ENCODE peak calls at places on chromosomes 12 and 14, in nine cellular contexts. One of them, this sample, is unnamed.

GRCh38 chr14:61560323-61560722 is 135.0 kb upstream of the HIF1A start:
- DNase-seq in CD8-positive, alpha-beta T cell: no peak
- DNase-seq in HepG2: peak
- DNase-seq in RWPE1: no peak
- DNase-seq in fibroblast of lung: peak
- DNase-seq in kidney epithelial cell: no peak
- DNase-seq in lower lobe of right lung: no peak
- DNase-seq in MM.1S: no peak
- DNase-seq in lung: no peak
- DNase-seq in this sample: no peak

GRCh38 chr12:121810833-121811433 is 7.1 kb downstream of the SETD1B start:
- DNase-seq in RWPE1: no peak
- DNase-seq in kidney epithelial cell: no peak
- DNase-seq in lung: no peak
- DNase-seq in HepG2: no peak
- DNase-seq in fibroblast of lung: no peak
- DNase-seq in lower lobe of right lung: no peak
- DNase-seq in CD8-positive, alpha-beta T cell: no peak
- DNase-seq in MM.1S: no peak
- DNase-seq in this sample: no peak

GRCh38 chr12:111546758-111547383 is 52.2 kb downstream of the ATXN2 start:
- DNase-seq in HepG2: no peak
- DNase-seq in lower lobe of right lung: no peak
- DNase-seq in RWPE1: peak
- DNase-seq in fibroblast of lung: peak
- DNase-seq in MM.1S: no peak
- DNase-seq in lung: no peak
- DNase-seq in CD8-positive, alpha-beta T cell: no peak
- DNase-seq in kidney epithelial cell: no peak
- DNase-seq in this sample: no peak

GRCh38 chr14:89160437-89160836 is 256.6 kb downstream of the FOXN3 start:
- DNase-seq in lower lobe of right lung: no peak
- DNase-seq in RWPE1: no peak
- DNase-seq in MM.1S: no peak
- DNase-seq in lung: no peak
- DNase-seq in kidney epithelial cell: no peak
- DNase-seq in CD8-positive, alpha-beta T cell: no peak
- DNase-seq in fibroblast of lung: no peak
- DNase-seq in HepG2: peak
- DNase-seq in this sample: no peak

GRCh38 chr12:26187429-26187828 is 7.9 kb upstream of the SSPN start:
- DNase-seq in lung: no peak
- DNase-seq in HepG2: peak
- DNase-seq in fibroblast of lung: no peak
- DNase-seq in RWPE1: no peak
- DNase-seq in MM.1S: no peak
- DNase-seq in lower lobe of right lung: no peak
- DNase-seq in CD8-positive, alpha-beta T cell: no peak
- DNase-seq in kidney epithelial cell: no peak
- DNase-seq in this sample: no peak

GRCh38 chr12:12714276-12715001 is 2.7 kb upstream of the CDKN1B start:
- DNase-seq in lung: no peak
- DNase-seq in CD8-positive, alpha-beta T cell: no peak
- DNase-seq in RWPE1: no peak
- DNase-seq in lower lobe of right lung: peak
- DNase-seq in kidney epithelial cell: no peak
- DNase-seq in MM.1S: peak
- DNase-seq in fibroblast of lung: peak
- DNase-seq in HepG2: no peak
- DNase-seq in this sample: no peak

GRCh38 chr12:18655351-18655750 is 82.5 kb downstream of the PLCZ1 start:
- DNase-seq in lower lobe of right lung: no peak
- DNase-seq in MM.1S: no peak
- DNase-seq in HepG2: no peak
- DNase-seq in lung: no peak
- DNase-seq in kidney epithelial cell: no peak
- DNase-seq in CD8-positive, alpha-beta T cell: no peak
- DNase-seq in fibroblast of lung: no peak
- DNase-seq in RWPE1: no peak
- DNase-seq in this sample: no peak

GRCh38 chr12:113727651-113728061 is 238.5 kb downstream of the RBM19 start:
- DNase-seq in CD8-positive, alpha-beta T cell: no peak
- DNase-seq in lung: no peak
- DNase-seq in RWPE1: no peak
- DNase-seq in HepG2: peak
- DNase-seq in lower lobe of right lung: no peak
- DNase-seq in kidney epithelial cell: no peak
- DNase-seq in fibroblast of lung: no peak
- DNase-seq in MM.1S: no peak
- DNase-seq in this sample: no peak

GRCh38 chr14:23562822-23563472 is 4.6 kb downstream of the AP1G2 start:
- DNase-seq in CD8-positive, alpha-beta T cell: no peak
- DNase-seq in lower lobe of right lung: no peak
- DNase-seq in HepG2: peak
- DNase-seq in lung: no peak
- DNase-seq in kidney epithelial cell: no peak
- DNase-seq in fibroblast of lung: peak
- DNase-seq in RWPE1: peak
- DNase-seq in MM.1S: no peak
- DNase-seq in this sample: peak

GRCh38 chr12:6943719-6944380 is at the start of the genes C12orf57 and RNU7-1:
- DNase-seq in kidney epithelial cell: peak
- DNase-seq in MM.1S: peak
- DNase-seq in CD8-positive, alpha-beta T cell: peak
- DNase-seq in lung: peak
- DNase-seq in lower lobe of right lung: peak
- DNase-seq in HepG2: peak
- DNase-seq in fibroblast of lung: no peak
- DNase-seq in RWPE1: peak
- DNase-seq in this sample: peak

GRCh38 chr14:103129301-103130016 is 6.2 kb downstream of the TNFAIP2 start:
- DNase-seq in lower lobe of right lung: no peak
- DNase-seq in lung: no peak
- DNase-seq in fibroblast of lung: no peak
- DNase-seq in MM.1S: no peak
- DNase-seq in CD8-positive, alpha-beta T cell: no peak
- DNase-seq in kidney epithelial cell: no peak
- DNase-seq in RWPE1: peak
- DNase-seq in HepG2: no peak
- DNase-seq in this sample: no peak

GRCh38 chr12:47750916-47751470 is 7.7 kb downstream of the RAPGEF3 start:
- DNase-seq in kidney epithelial cell: no peak
- DNase-seq in MM.1S: no peak
- DNase-seq in lower lobe of right lung: no peak
- DNase-seq in fibroblast of lung: no peak
- DNase-seq in RWPE1: no peak
- DNase-seq in CD8-positive, alpha-beta T cell: no peak
- DNase-seq in HepG2: no peak
- DNase-seq in lung: no peak
- DNase-seq in this sample: no peak

GRCh38 chr14:68042591-68043210 is 223.1 kb downstream of the RAD51B start:
- DNase-seq in RWPE1: peak
- DNase-seq in kidney epithelial cell: no peak
- DNase-seq in lower lobe of right lung: no peak
- DNase-seq in CD8-positive, alpha-beta T cell: no peak
- DNase-seq in MM.1S: no peak
- DNase-seq in lung: no peak
- DNase-seq in HepG2: no peak
- DNase-seq in fibroblast of lung: peak
- DNase-seq in this sample: no peak

GRCh38 chr12:76032043-76032981 is 736 bp upstream of the PHLDA1 start:
- DNase-seq in fibroblast of lung: peak
- DNase-seq in HepG2: peak
- DNase-seq in MM.1S: peak
- DNase-seq in RWPE1: peak
- DNase-seq in lower lobe of right lung: no peak
- DNase-seq in kidney epithelial cell: no peak
- DNase-seq in lung: peak
- DNase-seq in CD8-positive, alpha-beta T cell: peak
- DNase-seq in this sample: peak

GRCh38 chr12:58566599-58566998 is 353.7 kb downstream of the LRIG3 start:
- DNase-seq in kidney epithelial cell: no peak
- DNase-seq in fibroblast of lung: peak
- DNase-seq in lung: no peak
- DNase-seq in HepG2: no peak
- DNase-seq in lower lobe of right lung: no peak
- DNase-seq in RWPE1: no peak
- DNase-seq in MM.1S: no peak
- DNase-seq in CD8-positive, alpha-beta T cell: no peak
- DNase-seq in this sample: no peak

GRCh38 chr14:91996951-91997371 is 42.9 kb downstream of the TRIP11 start:
- DNase-seq in RWPE1: peak
- DNase-seq in CD8-positive, alpha-beta T cell: no peak
- DNase-seq in lung: no peak
- DNase-seq in fibroblast of lung: peak
- DNase-seq in HepG2: peak
- DNase-seq in lower lobe of right lung: no peak
- DNase-seq in kidney epithelial cell: peak
- DNase-seq in MM.1S: peak
- DNase-seq in this sample: no peak

GRCh38 chr14:32491413-32492016 is 162.4 kb downstream of the AKAP6 start:
- DNase-seq in MM.1S: no peak
- DNase-seq in CD8-positive, alpha-beta T cell: no peak
- DNase-seq in fibroblast of lung: no peak
- DNase-seq in lower lobe of right lung: no peak
- DNase-seq in HepG2: no peak
- DNase-seq in RWPE1: no peak
- DNase-seq in kidney epithelial cell: no peak
- DNase-seq in lung: no peak
- DNase-seq in this sample: no peak

GRCh38 chr12:47409310-47409709 is 296.5 kb downstream of the RPAP3 start:
- DNase-seq in CD8-positive, alpha-beta T cell: no peak
- DNase-seq in MM.1S: no peak
- DNase-seq in fibroblast of lung: no peak
- DNase-seq in kidney epithelial cell: no peak
- DNase-seq in lower lobe of right lung: no peak
- DNase-seq in lung: no peak
- DNase-seq in HepG2: no peak
- DNase-seq in RWPE1: no peak
- DNase-seq in this sample: no peak

GRCh38 chr12:102063066-102063465 is 1.3 kb upstream of the WASHC3 start:
- DNase-seq in CD8-positive, alpha-beta T cell: no peak
- DNase-seq in kidney epithelial cell: no peak
- DNase-seq in fibroblast of lung: no peak
- DNase-seq in RWPE1: no peak
- DNase-seq in MM.1S: peak
- DNase-seq in lung: no peak
- DNase-seq in lower lobe of right lung: no peak
- DNase-seq in HepG2: peak
- DNase-seq in this sample: no peak

GRCh38 chr14:45819107-45819506 is 566.1 kb upstream of the MIS18BP1 start:
- DNase-seq in kidney epithelial cell: no peak
- DNase-seq in lung: no peak
- DNase-seq in lower lobe of right lung: no peak
- DNase-seq in CD8-positive, alpha-beta T cell: no peak
- DNase-seq in MM.1S: no peak
- DNase-seq in HepG2: no peak
- DNase-seq in fibroblast of lung: no peak
- DNase-seq in RWPE1: no peak
- DNase-seq in this sample: no peak
- TF ChIP-seq CTCF in kidney epithelial cell: no peak
- TF ChIP-seq CTCF in lung: no peak
- TF ChIP-seq CTCF in lower lobe of right lung: no peak
- TF ChIP-seq CTCF in CD8-positive, alpha-beta T cell: no peak
- TF ChIP-seq CTCF in MM.1S: no peak
- TF ChIP-seq CTCF in HepG2: no peak
- TF ChIP-seq CTCF in fibroblast of lung: no peak
- TF ChIP-seq CTCF in RWPE1: no peak
- TF ChIP-seq CTCF in this sample: no peak

GRCh38 chr12:49750027-49750977 is 8.9 kb downstream of the TMBIM6 start:
- DNase-seq in CD8-positive, alpha-beta T cell: no peak
- DNase-seq in RWPE1: peak
- DNase-seq in MM.1S: no peak
- DNase-seq in HepG2: peak
- DNase-seq in fibroblast of lung: peak
- DNase-seq in lung: no peak
- DNase-seq in lower lobe of right lung: no peak
- DNase-seq in kidney epithelial cell: peak
- DNase-seq in this sample: no peak
- TF ChIP-seq CTCF in CD8-positive, alpha-beta T cell: no peak
- TF ChIP-seq CTCF in RWPE1: no peak
- TF ChIP-seq CTCF in MM.1S: no peak
- TF ChIP-seq CTCF in HepG2: no peak
- TF ChIP-seq CTCF in fibroblast of lung: no peak
- TF ChIP-seq CTCF in lung: no peak
- TF ChIP-seq CTCF in lower lobe of right lung: no peak
- TF ChIP-seq CTCF in kidney epithelial cell: no peak
- TF ChIP-seq CTCF in this sample: no peak

GRCh38 chr12:54658306-54659264 is 10.4 kb upstream of the DCD start:
- DNase-seq in MM.1S: peak
- DNase-seq in lung: no peak
- DNase-seq in RWPE1: peak
- DNase-seq in CD8-positive, alpha-beta T cell: peak
- DNase-seq in kidney epithelial cell: no peak
- DNase-seq in HepG2: peak
- DNase-seq in fibroblast of lung: no peak
- DNase-seq in lower lobe of right lung: peak
- DNase-seq in this sample: peak
- TF ChIP-seq CTCF in MM.1S: peak
- TF ChIP-seq CTCF in lung: peak
- TF ChIP-seq CTCF in RWPE1: peak
- TF ChIP-seq CTCF in CD8-positive, alpha-beta T cell: peak
- TF ChIP-seq CTCF in kidney epithelial cell: peak
- TF ChIP-seq CTCF in HepG2: peak
- TF ChIP-seq CTCF in fibroblast of lung: peak
- TF ChIP-seq CTCF in lower lobe of right lung: peak
- TF ChIP-seq CTCF in this sample: peak

GRCh38 chr12:66107451-66107915 is 23.1 kb downstream of the LLPH start:
- DNase-seq in kidney epithelial cell: peak
- DNase-seq in HepG2: peak
- DNase-seq in MM.1S: peak
- DNase-seq in lower lobe of right lung: no peak
- DNase-seq in lung: peak
- DNase-seq in CD8-positive, alpha-beta T cell: no peak
- DNase-seq in fibroblast of lung: peak
- DNase-seq in RWPE1: peak
- DNase-seq in this sample: peak

DNA sequence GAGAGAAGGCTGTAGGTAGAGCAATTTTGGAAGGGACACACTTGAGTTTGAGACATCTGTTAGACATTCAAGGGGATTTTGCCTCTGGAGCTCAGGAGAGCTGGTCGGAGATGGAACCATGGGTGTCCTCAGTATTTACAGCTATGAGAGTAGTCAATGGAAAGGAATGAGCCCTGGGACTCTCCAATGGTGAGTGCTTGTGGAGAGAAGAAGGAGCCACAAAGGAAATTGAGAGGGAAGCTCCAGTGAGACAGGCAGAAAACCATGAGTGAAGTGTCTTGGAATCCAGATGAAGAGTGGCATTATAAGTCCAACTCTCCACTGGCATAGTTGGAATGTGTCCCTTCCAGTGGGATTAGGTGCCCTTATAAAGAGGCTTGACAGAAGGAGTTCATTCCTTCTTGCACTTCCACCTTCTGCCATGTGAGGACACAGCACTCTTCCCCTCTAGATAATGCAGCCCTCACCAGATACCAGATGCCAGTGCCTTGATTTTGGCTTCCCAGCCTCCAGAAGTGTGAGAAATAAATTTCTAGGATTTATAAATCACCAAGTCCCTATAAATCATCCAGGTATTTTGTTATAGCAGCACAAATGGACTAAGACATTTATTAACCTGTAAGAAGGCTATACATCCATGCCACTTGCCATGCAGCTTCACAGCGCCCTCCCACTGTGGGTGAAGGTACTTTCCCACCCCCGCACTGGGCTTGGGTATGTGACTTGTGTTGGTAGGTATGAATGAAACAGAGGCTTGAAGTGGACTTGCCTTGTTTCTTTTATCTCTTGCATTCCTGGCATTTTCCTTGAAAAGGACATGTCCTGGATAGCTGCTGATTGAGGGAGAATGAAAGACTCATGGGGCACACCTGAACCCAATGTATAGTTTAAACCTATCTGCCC is 27.3 kb downstream of the LLPH start:
- DNase-seq in CD8-positive, alpha-beta T cell: no peak
- DNase-seq in MM.1S: no peak
- DNase-seq in RWPE1: no peak
- DNase-seq in fibroblast of lung: no peak
- DNase-seq in lung: no peak
- DNase-seq in kidney epithelial cell: no peak
- DNase-seq in lower lobe of right lung: no peak
- DNase-seq in HepG2: no peak
- DNase-seq in this sample: no peak
- TF ChIP-seq CTCF in CD8-positive, alpha-beta T cell: no peak
- TF ChIP-seq CTCF in MM.1S: peak
- TF ChIP-seq CTCF in RWPE1: no peak
- TF ChIP-seq CTCF in fibroblast of lung: peak
- TF ChIP-seq CTCF in lung: no peak
- TF ChIP-seq CTCF in kidney epithelial cell: no peak
- TF ChIP-seq CTCF in lower lobe of right lung: no peak
- TF ChIP-seq CTCF in HepG2: no peak
- TF ChIP-seq CTCF in this sample: no peak